ENCODE peak calls at places on chromosomes 13 and 19, in six cellular contexts. One of them, this sample, is unnamed.
A peak's percentile ranks its signal among the peaks of the same experiment; 100 is the strongest.

GRCh38 chr19:17655751-17656480 is 32.2 kb downstream of the UNC13A start:
- DNase-seq in heart right ventricle: no peak
- DNase-seq in PC-9: no peak
- DNase-seq in colonic mucosa: no peak
- DNase-seq in esophagus squamous epithelium: no peak
- DNase-seq in AG04450: no peak
- DNase-seq in this sample: no peak

GRCh38 chr19:32373614-32374295 is 28.3 kb downstream of the ZNF507 start:
- DNase-seq in heart right ventricle: no peak
- DNase-seq in colonic mucosa: peak; percentile 60
- DNase-seq in esophagus squamous epithelium: no peak
- DNase-seq in PC-9: peak; percentile 99
- DNase-seq in AG04450: peak; percentile 97
- DNase-seq in this sample: peak; percentile 94

GRCh38 chr19:39212377-39212742 is 8.3 kb upstream of the SYCN start:
- DNase-seq in heart right ventricle: no peak
- DNase-seq in PC-9: no peak
- DNase-seq in AG04450: no peak
- DNase-seq in esophagus squamous epithelium: no peak
- DNase-seq in colonic mucosa: peak; percentile 43
- DNase-seq in this sample: no peak

GRCh38 chr13:67437246-67437645 is 207.1 kb upstream of the PCDH9 start:
- DNase-seq in heart right ventricle: no peak
- DNase-seq in AG04450: no peak
- DNase-seq in colonic mucosa: no peak
- DNase-seq in PC-9: no peak
- DNase-seq in esophagus squamous epithelium: no peak
- DNase-seq in this sample: no peak

GRCh38 chr13:31538067-31539042 is 201.0 kb upstream of the RXFP2 start:
- DNase-seq in esophagus squamous epithelium: no peak
- DNase-seq in heart right ventricle: no peak
- DNase-seq in colonic mucosa: peak; percentile 25
- DNase-seq in PC-9: no peak
- DNase-seq in AG04450: no peak
- DNase-seq in this sample: no peak

GRCh38 chr13:67048084-67048792 is 181.9 kb downstream of the PCDH9 start:
- DNase-seq in AG04450: peak; percentile 65
- DNase-seq in PC-9: no peak
- DNase-seq in colonic mucosa: no peak
- DNase-seq in heart right ventricle: no peak
- DNase-seq in esophagus squamous epithelium: no peak
- DNase-seq in this sample: peak; percentile 15

GRCh38 chr19:27774827-27775226 is 1438.1 kb downstream of the UQCRFS1 start:
- DNase-seq in PC-9: no peak
- DNase-seq in heart right ventricle: no peak
- DNase-seq in colonic mucosa: no peak
- DNase-seq in esophagus squamous epithelium: no peak
- DNase-seq in AG04450: no peak
- DNase-seq in this sample: no peak

GRCh38 chr13:111396457-111396856 is 76.0 kb downstream of the TEX29 start:
- DNase-seq in PC-9: no peak
- DNase-seq in heart right ventricle: no peak
- DNase-seq in colonic mucosa: no peak
- DNase-seq in AG04450: no peak
- DNase-seq in esophagus squamous epithelium: no peak
- DNase-seq in this sample: no peak

GRCh38 chr13:20351279-20352022 is 119.3 kb upstream of the GJB6 start:
- DNase-seq in colonic mucosa: no peak
- DNase-seq in esophagus squamous epithelium: no peak
- DNase-seq in AG04450: peak; percentile 26
- DNase-seq in PC-9: peak; percentile 73
- DNase-seq in heart right ventricle: no peak
- DNase-seq in this sample: no peak

GRCh38 chr13:45967589-45967988 is 85.0 kb downstream of the ZC3H13 start:
- DNase-seq in AG04450: no peak
- DNase-seq in colonic mucosa: no peak
- DNase-seq in heart right ventricle: no peak
- DNase-seq in PC-9: no peak
- DNase-seq in esophagus squamous epithelium: no peak
- DNase-seq in this sample: no peak

GRCh38 chr13:25890671-25891212 is 161.1 kb downstream of the SHISA2 start:
- DNase-seq in AG04450: no peak
- DNase-seq in PC-9: no peak
- DNase-seq in colonic mucosa: no peak
- DNase-seq in esophagus squamous epithelium: no peak
- DNase-seq in heart right ventricle: no peak
- DNase-seq in this sample: no peak

GRCh38 chr19:4428326-4428975 is 26.0 kb downstream of the CHAF1A start:
- DNase-seq in esophagus squamous epithelium: no peak
- DNase-seq in heart right ventricle: no peak
- DNase-seq in AG04450: no peak
- DNase-seq in PC-9: no peak
- DNase-seq in colonic mucosa: no peak
- DNase-seq in this sample: no peak

GRCh38 chr19:17681505-17682125 is 6.5 kb downstream of the UNC13A start:
- DNase-seq in esophagus squamous epithelium: no peak
- DNase-seq in colonic mucosa: peak; percentile 25
- DNase-seq in AG04450: peak; percentile 6
- DNase-seq in heart right ventricle: peak; percentile 55
- DNase-seq in PC-9: no peak
- DNase-seq in this sample: no peak

GRCh38 chr13:43484432-43485225 is 302.1 kb downstream of the ENOX1 start:
- DNase-seq in AG04450: no peak
- DNase-seq in PC-9: no peak
- DNase-seq in esophagus squamous epithelium: no peak
- DNase-seq in colonic mucosa: no peak
- DNase-seq in heart right ventricle: no peak
- DNase-seq in this sample: no peak

GRCh38 chr19:10921199-10921879 is 7.1 kb downstream of the YIPF2 start:
- DNase-seq in colonic mucosa: no peak
- DNase-seq in PC-9: peak; percentile 24
- DNase-seq in AG04450: no peak
- DNase-seq in esophagus squamous epithelium: no peak
- DNase-seq in heart right ventricle: no peak
- DNase-seq in this sample: no peak

GRCh38 chr13:113991191-113991669 is 17.4 kb upstream of the C13orf46 start:
- DNase-seq in PC-9: no peak
- DNase-seq in esophagus squamous epithelium: no peak
- DNase-seq in AG04450: no peak
- DNase-seq in colonic mucosa: no peak
- DNase-seq in heart right ventricle: peak; percentile 8
- DNase-seq in this sample: no peak

GRCh38 chr19:35216833-35217707 is 11.5 kb downstream of the FAM187B start:
- DNase-seq in PC-9: peak; percentile 65
- DNase-seq in heart right ventricle: no peak
- DNase-seq in colonic mucosa: peak; percentile 47
- DNase-seq in AG04450: no peak
- DNase-seq in esophagus squamous epithelium: no peak
- DNase-seq in this sample: no peak

GRCh38 chr13:113663934-113664333 is 3.1 kb upstream of the GRK1 start:
- DNase-seq in AG04450: no peak
- DNase-seq in esophagus squamous epithelium: no peak
- DNase-seq in PC-9: no peak
- DNase-seq in colonic mucosa: peak; percentile 41
- DNase-seq in heart right ventricle: no peak
- DNase-seq in this sample: no peak

GRCh38 chr19:56837004-56837403 is 3.5 kb downstream of the PEG3 start:
- DNase-seq in esophagus squamous epithelium: no peak
- DNase-seq in PC-9: no peak
- DNase-seq in heart right ventricle: no peak
- DNase-seq in AG04450: no peak
- DNase-seq in colonic mucosa: no peak
- DNase-seq in this sample: no peak

GRCh38 chr13:30307194-30307965 is at the start of gene KATNAL1:
- DNase-seq in AG04450: no peak
- DNase-seq in heart right ventricle: peak; percentile 85
- DNase-seq in PC-9: no peak
- DNase-seq in colonic mucosa: peak; percentile 78
- DNase-seq in esophagus squamous epithelium: peak; percentile 10
- DNase-seq in this sample: no peak

GRCh38 chr19:29545866-29546582 is 20.2 kb downstream of the VSTM2B start:
- DNase-seq in colonic mucosa: no peak
- DNase-seq in esophagus squamous epithelium: no peak
- DNase-seq in heart right ventricle: no peak
- DNase-seq in PC-9: no peak
- DNase-seq in AG04450: no peak
- DNase-seq in this sample: no peak

GRCh38 chr13:19984430-19985218 is 26.1 kb downstream of the ZMYM2 start:
- DNase-seq in PC-9: no peak
- DNase-seq in AG04450: peak; percentile 32
- DNase-seq in colonic mucosa: no peak
- DNase-seq in esophagus squamous epithelium: no peak
- DNase-seq in heart right ventricle: no peak
- DNase-seq in this sample: no peak

GRCh38 chr13:107742544-107742943 is 472.8 kb downstream of the LIG4 start:
- DNase-seq in heart right ventricle: no peak
- DNase-seq in colonic mucosa: no peak
- DNase-seq in AG04450: no peak
- DNase-seq in PC-9: peak; percentile 1
- DNase-seq in esophagus squamous epithelium: no peak
- DNase-seq in this sample: no peak

GRCh38 chr19:34173145-34173956 is 1.0 kb downstream of the LSM14A start:
- DNase-seq in colonic mucosa: peak; percentile 86
- DNase-seq in esophagus squamous epithelium: no peak
- DNase-seq in AG04450: no peak
- DNase-seq in heart right ventricle: no peak
- DNase-seq in PC-9: peak; percentile 89
- DNase-seq in this sample: no peak

DNA sequence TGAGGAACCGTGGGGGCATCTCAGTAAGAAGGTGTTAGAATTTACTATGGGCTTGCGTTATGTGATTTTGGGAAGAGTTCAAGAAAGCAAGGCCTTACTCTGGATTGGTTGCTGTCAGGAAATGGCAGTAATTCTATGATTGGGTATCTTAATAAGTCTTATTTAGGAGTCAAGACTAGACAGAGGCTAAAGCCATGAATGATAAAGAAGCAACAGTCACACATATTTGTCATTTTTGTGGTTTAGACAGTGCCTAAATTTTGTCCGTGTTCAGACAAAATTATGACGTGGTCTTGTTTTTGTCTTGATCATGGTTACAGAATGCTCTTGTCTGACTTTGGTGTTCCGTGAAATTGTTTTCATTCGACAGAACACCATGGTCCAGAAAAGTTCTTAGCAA is 886 bp upstream of the SLC46A3 start:
- DNase-seq in AG04450: no peak
- DNase-seq in PC-9: no peak
- DNase-seq in colonic mucosa: no peak
- DNase-seq in heart right ventricle: no peak
- DNase-seq in esophagus squamous epithelium: no peak
- DNase-seq in this sample: peak; percentile 77
- H3K4me3 ChIP-seq in AG04450: no peak overlapping the region
- H3K4me3 ChIP-seq in PC-9: no peak overlapping the region
- H3K4me3 ChIP-seq in colonic mucosa: no peak overlapping the region
- H3K4me3 ChIP-seq in heart right ventricle: peak overlapping the region; percentile 62
- H3K4me3 ChIP-seq in esophagus squamous epithelium: no peak overlapping the region
- H3K4me3 ChIP-seq in this sample: no peak overlapping the region

GRCh38 chr19:42068361-42068755 is 1.6 kb downstream of the GRIK5 start:
- DNase-seq in heart right ventricle: no peak
- DNase-seq in AG04450: no peak
- DNase-seq in colonic mucosa: no peak
- DNase-seq in esophagus squamous epithelium: no peak
- DNase-seq in PC-9: no peak
- DNase-seq in this sample: no peak

GRCh38 chr19:42065511-42065910 is 4.5 kb downstream of the GRIK5 start:
- DNase-seq in heart right ventricle: no peak
- DNase-seq in PC-9: no peak
- DNase-seq in AG04450: no peak
- DNase-seq in esophagus squamous epithelium: no peak
- DNase-seq in colonic mucosa: no peak
- DNase-seq in this sample: no peak

GRCh38 chr19:42066075-42066754 is 3.8 kb downstream of the GRIK5 start:
- DNase-seq in AG04450: no peak
- DNase-seq in heart right ventricle: no peak
- DNase-seq in esophagus squamous epithelium: no peak
- DNase-seq in PC-9: peak; percentile 71
- DNase-seq in colonic mucosa: no peak
- DNase-seq in this sample: no peak

GRCh38 chr19:42068756-42069571 is 1.0 kb downstream of the GRIK5 start:
- DNase-seq in AG04450: no peak
- DNase-seq in esophagus squamous epithelium: no peak
- DNase-seq in heart right ventricle: no peak
- DNase-seq in colonic mucosa: no peak
- DNase-seq in PC-9: no peak
- DNase-seq in this sample: no peak

DNA sequence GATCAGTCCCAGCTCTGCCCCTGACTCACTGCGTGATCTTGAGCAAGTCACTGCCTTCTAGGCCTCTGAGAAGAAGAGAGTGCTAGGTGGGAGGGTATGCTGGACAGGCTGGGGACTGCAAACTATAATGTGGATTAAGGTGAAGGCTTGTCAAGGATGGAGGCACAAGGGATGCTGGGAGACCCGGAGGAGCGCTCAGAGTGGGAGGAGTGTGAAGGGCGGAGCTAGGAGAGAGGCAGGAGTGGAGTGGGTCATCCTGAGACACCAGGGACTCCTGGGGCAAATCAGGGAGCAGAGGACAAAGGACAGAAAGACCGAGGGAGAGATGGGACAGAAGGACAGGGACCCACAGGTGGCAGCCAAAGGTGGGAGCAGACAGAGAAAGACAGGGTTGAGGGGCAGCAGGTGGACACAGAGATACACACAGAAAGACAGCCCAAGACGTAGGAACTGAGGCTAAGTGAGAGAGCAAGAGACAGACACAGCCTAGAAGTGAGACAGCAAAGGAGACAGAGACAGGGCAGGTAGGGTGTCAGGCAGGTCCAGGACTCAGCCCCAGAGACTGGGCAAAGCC is 2.6 kb downstream of the GRIK5 start:
- DNase-seq in esophagus squamous epithelium: no peak
- DNase-seq in colonic mucosa: no peak
- DNase-seq in AG04450: no peak
- DNase-seq in PC-9: no peak
- DNase-seq in heart right ventricle: no peak
- DNase-seq in this sample: no peak
- H3K27me3 ChIP-seq in esophagus squamous epithelium: no peaks in the 10 kb centered on the region
- H3K27me3 ChIP-seq in colonic mucosa: peaks cover 5% of the 10 kb centered on the region
- H3K27me3 ChIP-seq in AG04450: peaks cover 64% of the 10 kb centered on the region
- H3K27me3 ChIP-seq in PC-9: peaks cover 37% of the 10 kb centered on the region
- H3K27me3 ChIP-seq in heart right ventricle: peaks cover 51% of the 10 kb centered on the region
- H3K27me3 ChIP-seq in this sample: peaks cover 39% of the 10 kb centered on the region

GRCh38 chr19:13277104-13277809 is 127.0 kb downstream of the IER2 start:
- DNase-seq in heart right ventricle: peak; percentile 29
- DNase-seq in AG04450: peak; percentile 55
- DNase-seq in PC-9: peak; percentile 60
- DNase-seq in esophagus squamous epithelium: no peak
- DNase-seq in colonic mucosa: peak; percentile 78
- DNase-seq in this sample: peak; percentile 17
- TF ChIP-seq CTCF in heart right ventricle: peak; percentile 81
- TF ChIP-seq CTCF in AG04450: peak; percentile 61
- TF ChIP-seq CTCF in PC-9: peak; percentile 89
- TF ChIP-seq CTCF in esophagus squamous epithelium: peak; percentile 76
- TF ChIP-seq CTCF in colonic mucosa: peak; percentile 62
- TF ChIP-seq CTCF in this sample: peak; percentile 51

GRCh38 chr19:1650627-1651009 is 1.8 kb downstream of the TCF3 start:
- DNase-seq in AG04450: no peak
- DNase-seq in colonic mucosa: no peak
- DNase-seq in esophagus squamous epithelium: no peak
- DNase-seq in heart right ventricle: no peak
- DNase-seq in PC-9: no peak
- DNase-seq in this sample: no peak
- H3K4me3 ChIP-seq in AG04450: peak overlapping the region; percentile 73
- H3K4me3 ChIP-seq in colonic mucosa: peak overlapping the region; percentile 97
- H3K4me3 ChIP-seq in esophagus squamous epithelium: no peak overlapping the region
- H3K4me3 ChIP-seq in heart right ventricle: peak overlapping the region; percentile 87
- H3K4me3 ChIP-seq in PC-9: peak overlapping the region; percentile 72
- H3K4me3 ChIP-seq in this sample: peak overlapping the region; percentile 78

GRCh38 chr13:73521970-73522549 is 463.3 kb downstream of the KLF5 start:
- DNase-seq in esophagus squamous epithelium: no peak
- DNase-seq in heart right ventricle: no peak
- DNase-seq in PC-9: no peak
- DNase-seq in AG04450: no peak
- DNase-seq in colonic mucosa: no peak
- DNase-seq in this sample: no peak
- H3K27me3 ChIP-seq in esophagus squamous epithelium: no peaks in the 10 kb centered on the region
- H3K27me3 ChIP-seq in heart right ventricle: no peaks in the 10 kb centered on the region
- H3K27me3 ChIP-seq in PC-9: no peaks in the 10 kb centered on the region
- H3K27me3 ChIP-seq in AG04450: peaks cover 2% of the 10 kb centered on the region
- H3K27me3 ChIP-seq in colonic mucosa: no peaks in the 10 kb centered on the region
- H3K27me3 ChIP-seq in this sample: no peaks in the 10 kb centered on the region